ENCODE peak calls at places on chromosomes 6 and 20, in eight cellular contexts. M is stomach, B is DMS153, C is retinal pigment epithelial cell, T is substantia nigra, Y is astrocyte of the spinal cord, Z is RKO, O is M059J. I is an unnamed sample.
A peak's percentile ranks its signal among the peaks of the same experiment; 100 is the strongest.

GRCh38 chr6:49835140-49835539 is 31.2 kb downstream of the CRISP1 start:
- DNase-seq in M (no peak), B (no peak), C (no peak), T (no peak), Y (no peak), Z (no peak), O (no peak), I (no peak)

GRCh38 chr6:42694586-42694985 is 27.8 kb downstream of the PRPH2 start:
- DNase-seq in M (no peak), B (no peak), C (peak; percentile 31), T (no peak), Y (peak; percentile 52), Z (no peak), O (peak; percentile 42), I (no peak)

GRCh38 chr6:92715991-92716390 is 703.4 kb downstream of the EPHA7 start:
- DNase-seq in M (no peak), B (no peak), C (no peak), T (no peak), Y (peak; percentile 29), Z (no peak), O (no peak), I (no peak)

GRCh38 chr6:85498596-85499258 is 48.8 kb downstream of the NT5E start:
- DNase-seq in M (no peak), B (peak; percentile 29), C (no peak), T (no peak), Y (peak; percentile 70), Z (no peak), O (peak; percentile 90), I (no peak)

GRCh38 chr6:26243742-26244141 is 121.3 kb upstream of the BTN3A2 start:
- DNase-seq in M (no peak), B (no peak), C (no peak), T (no peak), Y (no peak), Z (no peak), O (no peak), I (no peak)

GRCh38 chr6:165695736-165696515 is 32.9 kb upstream of the PDE10A start:
- DNase-seq in M (no peak), B (no peak), C (no peak), T (no peak), Y (no peak), Z (no peak), O (peak; percentile 34), I (no peak)

GRCh38 chr6:51535327-51535726 is 552.1 kb downstream of the PKHD1 start:
- DNase-seq in M (no peak), B (no peak), C (no peak), T (no peak), Y (no peak), Z (no peak), O (no peak), I (no peak)

GRCh38 chr20:57043091-57043490 is 223.3 kb downstream of the BMP7 start:
- DNase-seq in M (no peak), B (no peak), C (no peak), T (no peak), Y (no peak), Z (no peak), O (peak; percentile 40), I (no peak)

GRCh38 chr6:7106752-7107577 is 796 bp upstream of the RREB1 start:
- DNase-seq in M (no peak), B (peak; percentile 18), C (no peak), T (no peak), Y (no peak), Z (no peak), O (no peak), I (no peak)

GRCh38 chr20:41150664-41151063 is 13.3 kb downstream of the PLCG1 start:
- DNase-seq in M (no peak), B (no peak), C (no peak), T (no peak), Y (no peak), Z (no peak), O (peak; percentile 27), I (no peak)

GRCh38 chr20:10673176-10673830 is 496 bp downstream of the JAG1 start:
- DNase-seq in M (peak; percentile 42), B (peak; percentile 37), C (no peak), T (peak; percentile 16), Y (no peak), Z (peak; percentile 53), O (peak; percentile 74), I (no peak)

GRCh38 chr6:19052219-19052618 is 665.1 kb downstream of the RNF144B start:
- DNase-seq in M (no peak), B (no peak), C (peak; percentile 53), T (no peak), Y (peak; percentile 44), Z (peak; percentile 14), O (peak; percentile 26), I (no peak)

GRCh38 chr6:159092631-159093030 is 47.8 kb upstream of the TAGAP start:
- DNase-seq in M (no peak), B (no peak), C (no peak), T (no peak), Y (no peak), Z (no peak), O (no peak), I (no peak)

GRCh38 chr6:33069021-33069738 is 4.3 kb downstream of the HLA-DPA1 start:
- DNase-seq in M (no peak), B (no peak), C (no peak), T (no peak), Y (no peak), Z (no peak), O (no peak), I (no peak)

GRCh38 chr6:151452750-151453427 is 963 bp upstream of the RMND1 start:
- DNase-seq in M (peak; percentile 40), B (no peak), C (no peak), T (no peak), Y (peak; percentile 48), Z (peak; percentile 52), O (peak; percentile 80), I (peak; percentile 10)

GRCh38 chr20:16664031-16664430 is 65.8 kb upstream of the SNRPB2 start:
- DNase-seq in M (no peak), B (no peak), C (no peak), T (no peak), Y (no peak), Z (no peak), O (no peak), I (peak; percentile 20)

GRCh38 chr20:62723351-62723750 is 14.7 kb downstream of the NTSR1 start:
- DNase-seq in M (peak; percentile 48), B (no peak), C (no peak), T (no peak), Y (peak; percentile 4), Z (no peak), O (peak; percentile 58), I (no peak)

GRCh38 chr20:35669221-35669620 is 4.5 kb upstream of the CPNE1 start:
- DNase-seq in M (no peak), B (no peak), C (no peak), T (no peak), Y (no peak), Z (no peak), O (no peak), I (no peak)

GRCh38 chr6:101545171-101545570 is 151.7 kb downstream of the GRIK2 start:
- DNase-seq in M (no peak), B (no peak), C (no peak), T (no peak), Y (peak; percentile 15), Z (no peak), O (no peak), I (no peak)

GRCh38 chr20:61940491-61940890 is 125.2 kb downstream of the TAF4 start:
- DNase-seq in M (no peak), B (no peak), C (no peak), T (no peak), Y (no peak), Z (no peak), O (no peak), I (no peak)

GRCh38 chr20:33423141-33423834 is 20.3 kb downstream of the SNTA1 start:
- DNase-seq in M (peak; percentile 60), B (no peak), C (peak; percentile 53), T (no peak), Y (peak; percentile 62), Z (no peak), O (peak; percentile 83), I (no peak)

I was measured in SK-N-DZ.